ENCODE peak calls at places on chromosomes 7 and 10, in seven cellular contexts. T, Q, B, V, M, J and U are unnamed samples.

GRCh38 chr10:90890347-90890746 is 18.6 kb downstream of the RPP30 start:
- DNase-seq in B (no peak), Q (no peak), V (no peak), J (no peak), T (no peak), M (no peak), U (no peak)

GRCh38 chr7:140640060-140640611 is 477 bp downstream of the DENND2A start:
- DNase-seq in T (peak), Q (peak), M (no peak), J (peak), B (peak), V (no peak), U (no peak)

GRCh38 chr10:104809288-104810090 is 168.4 kb downstream of the SORCS3 start:
- DNase-seq in J (no peak), M (peak), B (no peak), T (no peak), Q (peak), V (peak), U (peak)

GRCh38 chr10:83273035-83273434 is 866.3 kb upstream of the GHITM start:
- DNase-seq in T (no peak), J (no peak), M (no peak), Q (no peak), B (no peak), V (no peak), U (no peak)

GRCh38 chr7:149790146-149790548 is 16.8 kb upstream of the ZNF467 start:
- DNase-seq in T (peak), V (no peak), J (peak), Q (peak), B (peak), M (no peak), U (no peak)

GRCh38 chr7:1543826-1544177 is 12.2 kb downstream of the TMEM184A start:
- DNase-seq in V (no peak), J (peak), T (no peak), B (no peak), M (peak), Q (no peak), U (no peak)

GRCh38 chr7:150964593-150965111 is 13.5 kb downstream of the KCNH2 start:
- DNase-seq in M (no peak), T (no peak), B (peak), V (no peak), J (peak), Q (no peak), U (no peak)

GRCh38 chr10:29517352-29517923 is 117.3 kb downstream of the SVIL start:
- DNase-seq in J (no peak), M (no peak), B (peak), Q (peak), T (no peak), V (peak), U (no peak)

GRCh38 chr10:22316286-22317120 is at the start of gene COMMD3:
- DNase-seq in J (peak), V (peak), T (peak), Q (peak), M (peak), B (peak), U (no peak)

GRCh38 chr7:39428221-39428620 is 138.0 kb upstream of the YAE1 start:
- DNase-seq in B (no peak), V (no peak), Q (no peak), T (no peak), J (no peak), M (peak), U (peak)

GRCh38 chr10:114444819-114445218 is 40.5 kb upstream of the AFAP1L2 start:
- DNase-seq in Q (no peak), T (no peak), M (no peak), V (no peak), B (no peak), J (no peak), U (no peak)
- TF ChIP-seq CTCF in Q (no peak), T (no peak), M (no peak), V (no peak), B (no peak), J (no peak), U (no peak)

GRCh38 chr7:132161976-132162375 is 414.3 kb downstream of the PLXNA4 start:
- DNase-seq in V (no peak), J (no peak), T (no peak), Q (no peak), M (no peak), B (peak), U (no peak)
- H3K4me3 ChIP-seq in V (no peak), J (no peak), T (no peak), Q (no peak), M (no peak), B (no peak), U (no peak)

DNA sequence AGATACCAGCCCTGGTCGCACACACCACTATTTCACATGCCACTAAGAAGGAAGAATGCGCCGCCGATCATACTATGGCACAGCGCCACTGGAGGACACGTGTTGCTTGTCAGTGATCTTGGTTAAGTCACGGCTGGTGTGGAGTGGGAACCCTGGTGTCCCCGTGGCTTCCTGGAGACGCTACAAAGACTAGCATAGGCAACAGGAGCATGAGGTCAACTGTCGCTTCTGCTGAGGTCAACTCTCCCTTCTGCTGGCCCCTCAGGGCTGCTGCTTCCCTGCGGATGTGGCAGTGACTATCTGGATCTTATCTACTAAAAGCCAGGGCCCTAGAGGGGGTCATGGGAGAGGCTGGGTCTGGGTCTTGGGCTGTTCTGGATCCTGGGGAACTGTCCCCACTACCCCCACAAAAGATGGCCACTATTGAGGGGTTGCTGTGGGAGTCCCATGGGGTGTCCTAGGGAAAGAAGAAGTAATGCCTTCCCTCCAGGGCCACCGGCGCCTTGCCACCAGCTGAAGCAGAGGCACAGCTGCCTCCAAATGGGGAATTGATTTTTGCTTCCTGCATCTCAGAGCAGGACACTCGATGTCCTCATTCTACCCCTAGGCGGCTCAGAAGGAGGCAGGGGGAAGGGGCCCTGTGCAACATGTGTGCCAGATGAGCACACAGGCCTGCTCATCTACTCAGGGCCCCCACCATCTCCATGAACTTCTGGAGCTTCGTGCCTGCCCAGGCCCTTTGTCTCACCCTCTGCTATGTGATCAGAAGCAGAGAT is 76.6 kb upstream of the PPIF start:
- DNase-seq in J (no peak), Q (no peak), B (no peak), V (no peak), T (no peak), M (no peak), U (no peak)
- TF ChIP-seq CTCF in J (no peak), Q (no peak), B (no peak), V (no peak), T (no peak), M (no peak), U (no peak)

GRCh38 chr7:42476255-42476654 is 239.2 kb upstream of the GLI3 start:
- DNase-seq in B (no peak), Q (no peak), M (peak), J (no peak), T (no peak), V (no peak), U (no peak)

GRCh38 chr7:42475082-42475481 is 238.1 kb upstream of the GLI3 start:
- DNase-seq in B (no peak), J (no peak), T (no peak), Q (no peak), M (no peak), V (no peak), U (no peak)

GRCh38 chr7:42471573-42472174 is 234.7 kb upstream of the GLI3 start:
- DNase-seq in M (peak), V (no peak), T (no peak), B (no peak), J (no peak), Q (no peak), U (no peak)
- H3K4me3 ChIP-seq in M (no peak), V (no peak), T (no peak), B (no peak), J (no peak), Q (no peak), U (no peak)

GRCh38 chr10:121848082-121848481 is 79.7 kb downstream of the ATE1 start:
- DNase-seq in J (no peak), Q (no peak), V (no peak), M (no peak), B (no peak), T (no peak), U (no peak)

GRCh38 chr10:121854809-121855445 is 72.9 kb downstream of the ATE1 start:
- DNase-seq in M (no peak), B (no peak), Q (peak), V (no peak), T (no peak), J (no peak), U (no peak)

GRCh38 chr10:121851791-121852190 is 76.0 kb downstream of the ATE1 start:
- DNase-seq in Q (no peak), M (no peak), V (no peak), J (no peak), B (no peak), T (no peak), U (peak)

GRCh38 chr10:121853950-121854349 is 73.9 kb downstream of the ATE1 start:
- DNase-seq in J (no peak), Q (no peak), M (no peak), T (no peak), B (no peak), V (no peak), U (no peak)
- TF ChIP-seq CTCF in J (no peak), Q (no peak), M (no peak), T (no peak), B (no peak), V (no peak), U (no peak)

DNA sequence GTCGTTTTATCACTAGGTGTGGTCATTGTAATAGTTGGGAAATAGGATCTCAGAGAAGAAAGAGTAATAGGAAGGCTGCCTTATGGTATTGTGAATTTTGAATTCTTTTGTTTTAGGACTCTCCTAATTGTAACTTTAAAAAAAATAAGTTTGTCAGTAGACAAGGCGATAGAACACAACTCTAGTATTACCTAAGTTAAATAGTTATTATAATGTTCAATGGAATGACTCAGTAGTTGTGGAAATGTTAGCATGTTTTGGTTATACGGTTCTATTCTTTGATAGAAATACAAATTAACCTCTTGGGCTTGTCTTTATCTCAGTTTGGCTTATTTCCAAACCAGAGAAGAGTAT is 1.4 kb downstream of the DNAH11 start:
- DNase-seq in T (no peak), B (no peak), M (no peak), J (no peak), Q (no peak), V (no peak), U (no peak)
- H3K4me3 ChIP-seq in T (peak), B (no peak), M (peak), J (no peak), Q (no peak), V (no peak), U (peak)

GRCh38 chr10:17001297-17001744 is 128.3 kb downstream of the CUBN start:
- DNase-seq in B (no peak), Q (no peak), V (no peak), M (peak), T (no peak), J (no peak), U (no peak)

GRCh38 chr10:17004801-17005380 is 124.7 kb downstream of the CUBN start:
- DNase-seq in B (no peak), V (no peak), Q (no peak), J (no peak), M (peak), T (no peak), U (no peak)

GRCh38 chr10:17003666-17004065 is 125.9 kb downstream of the CUBN start:
- DNase-seq in M (no peak), J (no peak), Q (no peak), V (no peak), B (no peak), T (no peak), U (no peak)

GRCh38 chr10:17001961-17002749 is 127.5 kb downstream of the CUBN start:
- DNase-seq in J (peak), M (no peak), V (peak), B (no peak), Q (no peak), T (no peak), U (no peak)

DNA sequence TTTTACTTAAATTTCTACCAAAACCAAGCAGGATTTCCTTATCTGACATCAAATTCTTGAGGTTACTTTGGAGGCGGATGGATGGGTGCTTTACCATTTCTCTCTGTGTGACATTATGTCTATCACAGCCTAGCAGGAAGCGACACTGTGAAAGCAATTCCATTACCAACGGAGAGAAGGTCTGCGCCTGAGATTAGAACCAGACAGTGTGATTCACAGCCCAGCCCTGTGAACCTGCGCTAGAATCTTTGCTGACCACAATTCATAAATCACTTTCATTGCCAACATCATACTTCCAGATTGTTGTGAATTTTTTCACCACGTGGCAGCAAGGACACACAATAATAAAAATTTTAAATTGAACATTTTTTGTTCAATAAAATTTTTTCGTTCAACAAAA is 126.5 kb downstream of the CUBN start:
- DNase-seq in V (no peak), T (no peak), Q (peak), J (no peak), B (no peak), M (no peak), U (no peak)
- TF ChIP-seq CTCF in V (no peak), T (no peak), Q (no peak), J (no peak), B (no peak), M (no peak), U (no peak)

GRCh38 chr10:44281662-44282061 is 103.2 kb downstream of the CXCL12 start:
- DNase-seq in Q (no peak), V (no peak), M (no peak), J (no peak), B (no peak), T (no peak), U (no peak)
- H3K4me3 ChIP-seq in Q (no peak), V (no peak), M (no peak), J (no peak), B (no peak), T (no peak), U (no peak)

DNA sequence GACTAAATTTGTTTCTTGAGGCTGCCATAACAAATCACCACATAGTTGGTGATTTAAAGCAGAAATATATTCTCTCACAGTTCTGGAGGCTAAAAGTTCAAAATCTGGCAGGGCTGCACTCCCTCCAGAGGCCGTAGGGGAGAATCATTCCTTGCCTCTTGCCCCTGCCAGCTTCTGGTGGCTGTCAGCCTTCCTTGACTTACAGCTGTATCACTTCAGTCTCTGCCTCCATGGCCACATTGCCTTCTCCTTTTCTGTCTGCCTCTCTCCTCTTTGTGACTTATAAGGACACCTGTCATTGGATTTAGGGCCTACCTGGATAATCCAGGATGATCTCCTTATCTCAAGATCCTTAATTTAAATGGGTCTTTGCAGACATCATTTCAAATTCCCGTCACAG is 5.8 kb upstream of the LRRC4 start:
- DNase-seq in M (no peak), J (no peak), V (no peak), T (no peak), B (no peak), Q (no peak), U (no peak)
- TF ChIP-seq CTCF in M (no peak), J (no peak), V (no peak), T (no peak), B (no peak), Q (no peak), U (no peak)